ENCODE peak calls at places on chromosome 5, in six cellular contexts. N is Caco-2, U is SJSA1, H is bronchial epithelial cell, Z is PC-3, X is WERI-Rb-1. F is an unnamed sample.

GRCh38 chr5:119512277-119512676 is 60.0 kb downstream of the HSD17B4 start:
- DNase-seq in N (no peak), U (no peak), H (no peak), Z (no peak), X (no peak), F (no peak)

GRCh38 chr5:166382031-166382430 is 1909.4 kb upstream of the WWC1 start:
- DNase-seq in N (no peak), U (no peak), H (no peak), Z (no peak), X (no peak), F (no peak)

GRCh38 chr5:113029614-113030013 is 53.0 kb downstream of the DCP2 start:
- DNase-seq in N (no peak), U (no peak), H (no peak), Z (no peak), X (no peak), F (no peak)

GRCh38 chr5:132420706-132421272 is 51.3 kb downstream of the SLC22A5 start:
- DNase-seq in N (no peak), U (no peak), H (no peak), Z (no peak), X (no peak), F (no peak)

GRCh38 chr5:14506661-14507060 is 74.9 kb upstream of the OTULINL start:
- DNase-seq in N (no peak), U (no peak), H (no peak), Z (no peak), X (no peak), F (no peak)

GRCh38 chr5:7565559-7565958 is 169.6 kb downstream of the ADCY2 start:
- DNase-seq in N (no peak), U (no peak), H (no peak), Z (no peak), X (peak; percentile 49), F (no peak)

GRCh38 chr5:108461628-108462367 is 79.9 kb upstream of the FBXL17 start:
- DNase-seq in N (no peak), U (no peak), H (peak; percentile 64), Z (peak; percentile 52), X (no peak), F (no peak)

GRCh38 chr5:74538206-74538661 is 102.3 kb downstream of the ENC1 start:
- DNase-seq in N (peak; percentile 48), U (no peak), H (peak; percentile 29), Z (no peak), X (no peak), F (peak; percentile 37)

GRCh38 chr5:134451618-134452505 is 40.2 kb upstream of the CDKN2AIPNL start:
- DNase-seq in N (no peak), U (peak; percentile 60), H (peak; percentile 82), Z (peak; percentile 80), X (no peak), F (peak; percentile 88)

GRCh38 chr5:151068571-151069197 is 12.2 kb downstream of the TNIP1 start:
- DNase-seq in N (no peak), U (no peak), H (no peak), Z (no peak), X (no peak), F (peak; percentile 49)

GRCh38 chr5:675876-676698 is 17.1 kb downstream of the TPPP start:
- DNase-seq in N (no peak), U (no peak), H (no peak), Z (no peak), X (peak; percentile 14), F (no peak)

GRCh38 chr5:122390107-122390506 is 78.1 kb downstream of the SNCAIP start:
- DNase-seq in N (no peak), U (no peak), H (no peak), Z (no peak), X (no peak), F (no peak)

GRCh38 chr5:150158170-150158949 is 2.7 kb upstream of the PDGFRB start:
- DNase-seq in N (no peak), U (peak; percentile 79), H (no peak), Z (no peak), X (no peak), F (no peak)

GRCh38 chr5:89697581-89697980 is 712.0 kb downstream of the CETN3 start:
- DNase-seq in N (no peak), U (no peak), H (no peak), Z (peak; percentile 70), X (no peak), F (no peak)

GRCh38 chr5:73825736-73826135 is 199.7 kb downstream of the ARHGEF28 start:
- DNase-seq in N (no peak), U (no peak), H (no peak), Z (no peak), X (no peak), F (no peak)

GRCh38 chr5:150516011-150516410 is 8.1 kb downstream of the NDST1 start:
- DNase-seq in N (no peak), U (no peak), H (no peak), Z (no peak), X (peak; percentile 55), F (peak; percentile 66)

GRCh38 chr5:11298877-11299276 is 537.8 kb upstream of the DAP start:
- DNase-seq in N (no peak), U (no peak), H (no peak), Z (peak; percentile 70), X (no peak), F (no peak)

GRCh38 chr5:73895471-73895870 is 269.5 kb downstream of the ARHGEF28 start:
- DNase-seq in N (no peak), U (no peak), H (no peak), Z (no peak), X (no peak), F (no peak)

GRCh38 chr5:149581931-149582768 is 852 bp downstream of the ARHGEF37 start:
- DNase-seq in N (no peak), U (no peak), H (peak; percentile 26), Z (peak; percentile 43), X (no peak), F (peak; percentile 28)

GRCh38 chr5:126471875-126472537 is 48.8 kb downstream of the GRAMD2B start:
- DNase-seq in N (no peak), U (peak; percentile 38), H (peak; percentile 81), Z (peak; percentile 65), X (no peak), F (peak; percentile 26)

DNA sequence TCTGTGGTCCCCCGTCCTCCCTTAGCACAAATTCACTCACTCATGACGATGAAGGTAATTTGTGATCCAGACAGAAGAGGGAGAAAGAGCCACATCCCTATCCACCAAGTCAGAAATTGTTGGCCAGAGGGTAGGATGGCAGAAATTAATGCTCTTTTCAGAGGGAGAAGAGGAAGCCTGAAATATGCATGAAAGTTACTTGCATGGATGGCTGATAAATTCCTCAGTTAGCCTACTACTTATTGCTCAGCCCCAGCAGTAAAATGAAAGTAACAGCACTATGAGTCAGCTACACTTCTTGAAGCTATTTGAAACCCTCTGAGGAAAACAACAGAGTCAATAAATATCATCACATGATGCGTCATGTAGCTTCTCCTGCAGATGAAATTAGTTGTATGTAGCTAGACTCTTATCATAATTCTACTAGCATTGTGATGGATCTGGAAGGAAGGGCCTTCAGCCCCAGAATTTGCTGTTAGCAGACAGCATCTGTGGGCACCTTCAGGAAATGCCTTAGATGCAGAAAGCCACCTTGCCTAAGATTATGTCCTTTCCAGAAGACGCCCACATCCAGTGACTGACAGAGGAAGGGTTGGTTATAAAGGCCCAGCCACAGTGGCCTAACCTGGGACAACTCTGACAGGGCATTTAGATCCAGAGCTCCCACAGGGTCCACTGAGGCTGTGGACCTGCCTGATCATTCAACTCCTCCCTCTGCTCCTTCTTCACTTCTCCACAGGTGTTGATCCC is 81.2 kb upstream of the CCDC112 start:
- DNase-seq in N (no peak), U (peak; percentile 76), H (peak; percentile 91), Z (peak; percentile 86), X (no peak), F (no peak)
- H3K4me3 ChIP-seq in N (no peak overlapping the region), U (peak overlapping the region; percentile 5), H (no peak overlapping the region), Z (peak overlapping the region; percentile 9), X (no peak overlapping the region), F (no peak overlapping the region)

DNA sequence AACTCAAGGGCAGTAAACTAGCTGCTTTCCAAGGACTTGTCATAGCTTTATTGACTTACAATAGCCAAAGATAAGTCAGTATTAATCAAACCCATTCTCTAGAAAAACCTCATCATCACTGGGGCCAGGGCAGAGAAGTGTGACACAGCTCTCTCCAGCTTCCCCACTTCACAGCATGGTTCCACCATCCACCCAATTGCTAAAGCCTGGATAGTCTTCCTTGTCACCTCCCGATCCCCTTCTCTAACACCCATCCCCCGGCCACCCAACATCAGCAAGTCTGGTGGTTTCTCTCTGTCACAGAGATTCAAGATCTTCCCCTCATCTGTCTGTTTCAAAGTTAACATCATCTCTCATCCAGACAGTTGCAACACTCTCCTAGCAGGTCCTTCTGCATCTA is 88.6 kb upstream of the GABRP start:
- DNase-seq in N (no peak), U (no peak), H (no peak), Z (no peak), X (no peak), F (no peak)
- H3K27me3 ChIP-seq in N (peaks cover 2% of the 10 kb centered on the region), U (peaks cover 17% of the 10 kb centered on the region), H (no peaks in the 10 kb centered on the region), Z (peaks cover 59% of the 10 kb centered on the region), X (peaks cover 66% of the 10 kb centered on the region), F (peaks cover 91% of the 10 kb centered on the region)

GRCh38 chr5:155252717-155253116 is 239.2 kb downstream of the KIF4B start:
- DNase-seq in N (no peak), U (no peak), H (no peak), Z (no peak), X (no peak), F (no peak)
- H3K36me3 ChIP-seq in N (no peaks in the 10 kb centered on the region), U (no peaks in the 10 kb centered on the region), H (no peaks in the 10 kb centered on the region), Z (no peaks in the 10 kb centered on the region), X (no peaks in the 10 kb centered on the region), F (no peaks in the 10 kb centered on the region)

GRCh38 chr5:99063737-99064136 is 134.9 kb upstream of the CHD1 start:
- DNase-seq in N (no peak), U (no peak), H (no peak), Z (no peak), X (no peak), F (no peak)

GRCh38 chr5:99061711-99062110 is 132.9 kb upstream of the CHD1 start:
- DNase-seq in N (no peak), U (peak; percentile 19), H (peak; percentile 77), Z (peak; percentile 26), X (no peak), F (no peak)

GRCh38 chr5:99060306-99061261 is 131.8 kb upstream of the CHD1 start:
- DNase-seq in N (peak; percentile 69), U (peak; percentile 62), H (peak; percentile 75), Z (peak; percentile 94), X (peak; percentile 75), F (peak; percentile 53)

GRCh38 chr5:99059685-99060084 is 130.9 kb upstream of the CHD1 start:
- DNase-seq in N (no peak), U (no peak), H (no peak), Z (no peak), X (no peak), F (no peak)

DNA sequence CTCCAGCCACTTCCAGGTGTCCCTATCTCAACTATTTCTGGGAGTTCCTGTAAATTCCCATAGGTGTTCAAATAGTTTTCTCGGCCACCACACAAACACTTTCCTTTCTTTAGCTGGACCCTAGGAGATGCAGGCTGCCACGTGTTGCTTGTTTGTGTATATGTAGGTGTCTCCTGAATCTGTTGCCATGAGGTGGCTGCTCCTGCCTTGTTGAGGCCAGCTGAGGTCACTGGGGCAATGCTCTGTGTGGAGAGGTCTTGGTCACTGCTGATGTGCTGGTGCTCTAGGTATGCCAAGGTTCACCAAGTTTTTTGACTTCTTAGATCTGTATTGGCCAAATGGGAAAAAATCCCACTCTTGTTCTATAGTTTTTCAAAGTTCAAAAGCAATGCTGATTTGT is 132.5 kb upstream of the CHD1 start:
- DNase-seq in N (no peak), U (peak; percentile 12), H (no peak), Z (no peak), X (no peak), F (no peak)
- H3K4me3 ChIP-seq in N (no peak overlapping the region), U (no peak overlapping the region), H (no peak overlapping the region), Z (no peak overlapping the region), X (no peak overlapping the region), F (no peak overlapping the region)